ENCODE peak calls at places on chromosomes 16 and 17, in four cellular contexts. One of them, this sample, is unnamed.
A peak's percentile ranks its signal among the peaks of the same experiment; 100 is the strongest.

GRCh38 chr16:55539488-55539887 is 27.0 kb upstream of the CAPNS2 start:
- DNase-seq in fibroblast of lung: no peak
- DNase-seq in right lobe of liver: no peak
- DNase-seq in OCI-LY7: no peak
- DNase-seq in this sample: no peak

GRCh38 chr16:55662641-55663040 is 6.9 kb downstream of the SLC6A2 start:
- DNase-seq in fibroblast of lung: no peak
- DNase-seq in right lobe of liver: no peak
- DNase-seq in OCI-LY7: no peak
- DNase-seq in this sample: no peak

GRCh38 chr16:3171181-3171854 is 16.7 kb upstream of the OR1F1 start:
- DNase-seq in fibroblast of lung: no peak
- DNase-seq in right lobe of liver: no peak
- DNase-seq in OCI-LY7: no peak
- DNase-seq in this sample: no peak

GRCh38 chr17:33183487-33184026 is 109.5 kb downstream of the ASIC2 start:
- DNase-seq in fibroblast of lung: no peak
- DNase-seq in right lobe of liver: no peak
- DNase-seq in OCI-LY7: no peak
- DNase-seq in this sample: no peak

GRCh38 chr16:69055003-69055402 is 50.5 kb upstream of the HAS3 start:
- DNase-seq in fibroblast of lung: no peak
- DNase-seq in right lobe of liver: no peak
- DNase-seq in OCI-LY7: no peak
- DNase-seq in this sample: no peak

GRCh38 chr17:73320601-73321264 is 8.9 kb upstream of the CDC42EP4 start:
- DNase-seq in fibroblast of lung: no peak
- DNase-seq in right lobe of liver: no peak
- DNase-seq in OCI-LY7: no peak
- DNase-seq in this sample: no peak

GRCh38 chr16:78665373-78665772 is 565.9 kb downstream of the WWOX start:
- DNase-seq in fibroblast of lung: no peak
- DNase-seq in right lobe of liver: no peak
- DNase-seq in OCI-LY7: no peak
- DNase-seq in this sample: no peak

GRCh38 chr16:57821149-57821971 is 19.1 kb upstream of the KIFC3 start:
- DNase-seq in fibroblast of lung: no peak
- DNase-seq in right lobe of liver: no peak
- DNase-seq in OCI-LY7: no peak
- DNase-seq in this sample: no peak

GRCh38 chr16:86772671-86773338 is 194.5 kb downstream of the FOXL1 start:
- DNase-seq in fibroblast of lung: no peak
- DNase-seq in right lobe of liver: no peak
- DNase-seq in OCI-LY7: no peak
- DNase-seq in this sample: no peak

GRCh38 chr16:4868046-4868445 is 20.8 kb downstream of the UBN1 start:
- DNase-seq in fibroblast of lung: no peak
- DNase-seq in right lobe of liver: no peak
- DNase-seq in OCI-LY7: no peak
- DNase-seq in this sample: no peak

GRCh38 chr16:680967-681745 is 946 bp downstream of the STUB1 start:
- DNase-seq in fibroblast of lung: peak; percentile 57
- DNase-seq in right lobe of liver: peak; percentile 76
- DNase-seq in OCI-LY7: peak; percentile 58
- DNase-seq in this sample: no peak

GRCh38 chr17:41835800-41836549 is at the start of gene NT5C3B:
- DNase-seq in fibroblast of lung: no peak
- DNase-seq in right lobe of liver: peak; percentile 72
- DNase-seq in OCI-LY7: no peak
- DNase-seq in this sample: peak; percentile 84

GRCh38 chr16:57000271-57001025 is 11.1 kb downstream of the NLRC5 start:
- DNase-seq in fibroblast of lung: peak; percentile 87
- DNase-seq in right lobe of liver: peak; percentile 41
- DNase-seq in OCI-LY7: no peak
- DNase-seq in this sample: no peak

GRCh38 chr17:79942011-79942405 is 93.7 kb downstream of the TBC1D16 start:
- DNase-seq in fibroblast of lung: no peak
- DNase-seq in right lobe of liver: no peak
- DNase-seq in OCI-LY7: no peak
- DNase-seq in this sample: peak; percentile 68

GRCh38 chr17:3723556-3724372 is at the start of gene HASPIN:
- DNase-seq in fibroblast of lung: peak; percentile 89
- DNase-seq in right lobe of liver: peak; percentile 93
- DNase-seq in OCI-LY7: peak; percentile 98
- DNase-seq in this sample: peak; percentile 94
- TF ChIP-seq CTCF in fibroblast of lung: peak; percentile 34
- TF ChIP-seq CTCF in right lobe of liver: peak; percentile 7
- TF ChIP-seq CTCF in OCI-LY7: peak; percentile 0
- TF ChIP-seq CTCF in this sample: peak; percentile 68

DNA sequence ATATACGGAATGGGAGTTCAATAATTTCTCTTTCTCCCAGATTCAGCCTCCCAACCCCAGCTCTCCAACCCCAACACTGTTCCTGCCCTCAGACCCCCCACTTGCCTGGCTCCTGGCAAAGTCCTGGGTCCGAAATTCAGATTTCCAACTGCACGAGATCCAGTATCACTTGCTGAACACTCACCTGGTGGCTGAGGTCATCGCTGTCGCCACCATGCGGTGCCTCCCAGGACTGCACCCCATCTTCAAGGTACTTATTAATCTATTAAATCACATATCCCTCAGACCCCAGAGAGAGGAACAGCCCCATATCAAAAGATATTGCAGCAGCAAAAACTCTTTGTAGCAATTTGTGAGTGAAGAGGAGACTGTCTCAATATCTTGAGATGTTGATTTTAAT is 5.7 kb downstream of the ALOX12 start:
- DNase-seq in fibroblast of lung: no peak
- DNase-seq in right lobe of liver: no peak
- DNase-seq in OCI-LY7: no peak
- DNase-seq in this sample: no peak
- TF ChIP-seq CTCF in fibroblast of lung: peak; percentile 70
- TF ChIP-seq CTCF in right lobe of liver: peak; percentile 34
- TF ChIP-seq CTCF in OCI-LY7: peak; percentile 62
- TF ChIP-seq CTCF in this sample: peak; percentile 75

GRCh38 chr17:51372345-51373004 is 112.1 kb downstream of the UTP18 start:
- DNase-seq in fibroblast of lung: peak; percentile 28
- DNase-seq in right lobe of liver: no peak
- DNase-seq in OCI-LY7: peak; percentile 94
- DNase-seq in this sample: no peak

GRCh38 chr17:51365090-51365489 is 104.7 kb downstream of the UTP18 start:
- DNase-seq in fibroblast of lung: no peak
- DNase-seq in right lobe of liver: no peak
- DNase-seq in OCI-LY7: no peak
- DNase-seq in this sample: no peak

GRCh38 chr17:51362818-51363598 is 102.7 kb downstream of the UTP18 start:
- DNase-seq in fibroblast of lung: no peak
- DNase-seq in right lobe of liver: no peak
- DNase-seq in OCI-LY7: no peak
- DNase-seq in this sample: no peak

GRCh38 chr17:51371732-51372151 is 111.4 kb downstream of the UTP18 start:
- DNase-seq in fibroblast of lung: peak; percentile 26
- DNase-seq in right lobe of liver: peak; percentile 59
- DNase-seq in OCI-LY7: peak; percentile 77
- DNase-seq in this sample: no peak

GRCh38 chr17:51366866-51367265 is 106.5 kb downstream of the UTP18 start:
- DNase-seq in fibroblast of lung: no peak
- DNase-seq in right lobe of liver: no peak
- DNase-seq in OCI-LY7: no peak
- DNase-seq in this sample: no peak
- TF ChIP-seq CTCF in fibroblast of lung: no peak
- TF ChIP-seq CTCF in right lobe of liver: no peak
- TF ChIP-seq CTCF in OCI-LY7: no peak
- TF ChIP-seq CTCF in this sample: no peak

GRCh38 chr17:5783269-5783668 is 199.0 kb upstream of the NLRP1 start:
- DNase-seq in fibroblast of lung: no peak
- DNase-seq in right lobe of liver: no peak
- DNase-seq in OCI-LY7: no peak
- DNase-seq in this sample: no peak

GRCh38 chr17:5781236-5781927 is 197.1 kb upstream of the NLRP1 start:
- DNase-seq in fibroblast of lung: no peak
- DNase-seq in right lobe of liver: no peak
- DNase-seq in OCI-LY7: no peak
- DNase-seq in this sample: no peak

GRCh38 chr17:5783851-5784250 is 199.5 kb upstream of the NLRP1 start:
- DNase-seq in fibroblast of lung: no peak
- DNase-seq in right lobe of liver: no peak
- DNase-seq in OCI-LY7: no peak
- DNase-seq in this sample: no peak

GRCh38 chr17:5784791-5785190 is 200.5 kb upstream of the NLRP1 start:
- DNase-seq in fibroblast of lung: no peak
- DNase-seq in right lobe of liver: no peak
- DNase-seq in OCI-LY7: no peak
- DNase-seq in this sample: no peak

DNA sequence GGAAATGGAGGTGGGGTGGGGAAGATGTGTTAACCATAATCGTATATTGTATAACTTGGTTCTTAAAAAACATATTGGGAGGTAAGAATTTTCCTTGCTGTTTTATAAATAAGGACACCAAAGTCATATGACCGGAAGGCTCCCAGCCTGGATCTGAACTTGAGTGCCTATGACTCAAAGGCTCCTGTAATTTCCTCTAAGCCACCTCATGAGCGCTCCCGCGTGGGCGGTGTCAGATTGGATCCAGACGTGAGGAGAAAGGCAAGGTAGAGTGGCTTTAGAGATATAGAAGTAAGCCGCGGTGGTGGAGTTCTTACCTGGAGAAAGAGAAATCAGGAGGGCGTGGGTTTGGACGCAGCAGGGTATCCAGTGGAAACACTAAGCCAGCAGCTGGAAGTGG is 196.2 kb upstream of the NLRP1 start:
- DNase-seq in fibroblast of lung: no peak
- DNase-seq in right lobe of liver: no peak
- DNase-seq in OCI-LY7: no peak
- DNase-seq in this sample: no peak
- TF ChIP-seq CTCF in fibroblast of lung: no peak
- TF ChIP-seq CTCF in right lobe of liver: no peak
- TF ChIP-seq CTCF in OCI-LY7: no peak
- TF ChIP-seq CTCF in this sample: no peak

GRCh38 chr17:17952691-17953090 is 19.5 kb downstream of the TOM1L2 start:
- DNase-seq in fibroblast of lung: no peak
- DNase-seq in right lobe of liver: no peak
- DNase-seq in OCI-LY7: no peak
- DNase-seq in this sample: no peak
- TF ChIP-seq CTCF in fibroblast of lung: no peak
- TF ChIP-seq CTCF in right lobe of liver: no peak
- TF ChIP-seq CTCF in OCI-LY7: peak; percentile 17
- TF ChIP-seq CTCF in this sample: no peak

GRCh38 chr17:7858487-7858832 is 657 bp downstream of the CYB5D1 start:
- DNase-seq in fibroblast of lung: peak; percentile 49
- DNase-seq in right lobe of liver: peak; percentile 66
- DNase-seq in OCI-LY7: peak; percentile 83
- DNase-seq in this sample: no peak
- TF ChIP-seq CTCF in fibroblast of lung: peak; percentile 47
- TF ChIP-seq CTCF in right lobe of liver: peak; percentile 47
- TF ChIP-seq CTCF in OCI-LY7: peak; percentile 71
- TF ChIP-seq CTCF in this sample: peak; percentile 71

GRCh38 chr17:49054342-49055092 is 57.3 kb downstream of the IGF2BP1 start:
- DNase-seq in fibroblast of lung: no peak
- DNase-seq in right lobe of liver: no peak
- DNase-seq in OCI-LY7: no peak
- DNase-seq in this sample: no peak

GRCh38 chr17:49053171-49053829 is 56.1 kb downstream of the IGF2BP1 start:
- DNase-seq in fibroblast of lung: no peak
- DNase-seq in right lobe of liver: no peak
- DNase-seq in OCI-LY7: no peak
- DNase-seq in this sample: no peak

GRCh38 chr17:49050611-49051010 is 53.4 kb downstream of the IGF2BP1 start:
- DNase-seq in fibroblast of lung: no peak
- DNase-seq in right lobe of liver: no peak
- DNase-seq in OCI-LY7: no peak
- DNase-seq in this sample: no peak

GRCh38 chr17:49049265-49049664 is 52.1 kb downstream of the IGF2BP1 start:
- DNase-seq in fibroblast of lung: no peak
- DNase-seq in right lobe of liver: no peak
- DNase-seq in OCI-LY7: no peak
- DNase-seq in this sample: no peak

GRCh38 chr17:49051269-49051668 is 54.1 kb downstream of the IGF2BP1 start:
- DNase-seq in fibroblast of lung: no peak
- DNase-seq in right lobe of liver: no peak
- DNase-seq in OCI-LY7: no peak
- DNase-seq in this sample: no peak
- TF ChIP-seq CTCF in fibroblast of lung: no peak
- TF ChIP-seq CTCF in right lobe of liver: no peak
- TF ChIP-seq CTCF in OCI-LY7: no peak
- TF ChIP-seq CTCF in this sample: no peak

GRCh38 chr17:49703557-49704277 is 4.0 kb downstream of the SLC35B1 start:
- DNase-seq in fibroblast of lung: peak; percentile 49
- DNase-seq in right lobe of liver: peak; percentile 85
- DNase-seq in OCI-LY7: peak; percentile 59
- DNase-seq in this sample: no peak
- TF ChIP-seq CTCF in fibroblast of lung: peak; percentile 43
- TF ChIP-seq CTCF in right lobe of liver: peak; percentile 65
- TF ChIP-seq CTCF in OCI-LY7: peak; percentile 76
- TF ChIP-seq CTCF in this sample: peak; percentile 75

GRCh38 chr16:88611220-88611821 is 27.1 kb upstream of the IL17C start:
- DNase-seq in fibroblast of lung: no peak
- DNase-seq in right lobe of liver: no peak
- DNase-seq in OCI-LY7: no peak
- DNase-seq in this sample: no peak

GRCh38 chr16:88613293-88613692 is 25.1 kb upstream of the IL17C start:
- DNase-seq in fibroblast of lung: no peak
- DNase-seq in right lobe of liver: no peak
- DNase-seq in OCI-LY7: no peak
- DNase-seq in this sample: no peak

GRCh38 chr16:88606146-88606757 is 32.1 kb upstream of the IL17C start:
- DNase-seq in fibroblast of lung: no peak
- DNase-seq in right lobe of liver: no peak
- DNase-seq in OCI-LY7: no peak
- DNase-seq in this sample: no peak

GRCh38 chr16:88608076-88608475 is 30.3 kb upstream of the IL17C start:
- DNase-seq in fibroblast of lung: no peak
- DNase-seq in right lobe of liver: no peak
- DNase-seq in OCI-LY7: no peak
- DNase-seq in this sample: no peak

DNA sequence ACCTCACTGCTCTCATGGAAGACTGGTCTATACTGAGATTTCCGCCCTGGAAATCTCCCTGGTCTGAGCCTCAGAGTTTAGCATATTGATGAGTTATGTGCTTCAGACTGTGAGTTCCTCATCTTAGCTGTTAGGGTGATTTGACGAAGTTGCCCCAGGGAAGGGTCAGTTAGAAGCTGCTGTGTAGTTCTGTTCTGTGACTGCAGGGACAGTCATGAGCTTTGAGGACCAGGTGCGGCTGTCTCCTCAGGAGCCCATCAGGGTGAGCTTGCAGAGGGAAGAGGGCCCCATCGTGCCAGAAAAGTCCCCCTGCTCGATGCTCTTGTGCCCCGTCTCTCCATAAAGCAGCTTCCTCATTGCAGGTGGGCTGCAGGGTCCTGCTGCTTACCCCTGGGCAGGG is 28.3 kb upstream of the IL17C start:
- DNase-seq in fibroblast of lung: no peak
- DNase-seq in right lobe of liver: no peak
- DNase-seq in OCI-LY7: peak; percentile 12
- DNase-seq in this sample: no peak
- TF ChIP-seq CTCF in fibroblast of lung: no peak
- TF ChIP-seq CTCF in right lobe of liver: no peak
- TF ChIP-seq CTCF in OCI-LY7: peak; percentile 44
- TF ChIP-seq CTCF in this sample: peak; percentile 23

This sample was measured in chondrocyte.